ENCODE peak calls at places on chromosomes 5 and 9, in eight cellular contexts. T is A549; H is CD14-positive monocyte; L is ACHN; X is stimulated activated CD8-positive, alpha-beta memory T cell treated with anti-CD3 and anti-CD28 coated beads, Interleukin-2, amount 100 ng/mL, for 1 hour; Z is A172; G is NCI-H1105 treated with DMSO at 0.1 percent for 48 hours; U is NCI-H1417. Y is an unnamed sample.

GRCh38 chr5:91123291-91123690 is 259.8 kb downstream of the ARRDC3 start:
- DNase-seq in U (no peak), X (no peak), T (no peak), H (no peak), Z (no peak), G (no peak), L (no peak), Y (no peak)

GRCh38 chr5:64784451-64785025 is 15.8 kb downstream of the CWC27 start:
- DNase-seq in G (peak; percentile 53), Z (peak; percentile 65), X (peak; percentile 27), U (peak; percentile 2), H (peak; percentile 57), L (peak; percentile 68), T (peak; percentile 12), Y (peak; percentile 13)

GRCh38 chr5:32880781-32881180 is 169.7 kb downstream of the NPR3 start:
- DNase-seq in G (no peak), L (no peak), T (no peak), X (no peak), Z (no peak), U (no peak), H (no peak), Y (no peak)

GRCh38 chr9:131610231-131610761 is 65.0 kb downstream of the PRRT1B start:
- DNase-seq in X (no peak), G (no peak), T (no peak), U (no peak), L (no peak), Z (no peak), H (no peak), Y (no peak)

GRCh38 chr5:33340195-33340594 is 100.6 kb upstream of the TARS1 start:
- DNase-seq in U (no peak), T (no peak), L (no peak), H (no peak), G (no peak), Z (no peak), X (no peak), Y (no peak)

GRCh38 chr9:94767331-94768099 is 41.0 kb downstream of the AOPEP start:
- DNase-seq in X (no peak), H (no peak), L (no peak), T (no peak), G (no peak), Z (peak; percentile 57), U (no peak), Y (no peak)

GRCh38 chr5:145996135-145996534 is 59.8 kb downstream of the SH3RF2 start:
- DNase-seq in H (no peak), G (no peak), U (no peak), T (no peak), Z (no peak), L (no peak), X (no peak), Y (no peak)

GRCh38 chr5:58239731-58240130 is 220.2 kb downstream of the PLK2 start:
- DNase-seq in U (no peak), Z (peak; percentile 45), L (no peak), H (no peak), G (no peak), X (no peak), T (no peak), Y (no peak)

GRCh38 chr9:27395484-27395921 is 98.6 kb upstream of the EQTN start:
- DNase-seq in H (no peak), L (no peak), G (no peak), T (no peak), Z (no peak), X (no peak), U (no peak), Y (no peak)

GRCh38 chr5:42840279-42840678 is 28.6 kb upstream of the SELENOP start:
- DNase-seq in T (no peak), L (no peak), H (no peak), Z (peak; percentile 22), U (no peak), G (peak; percentile 32), X (no peak), Y (no peak)

GRCh38 chr5:138033275-138033808 is 463 bp upstream of the FAM13B start:
- DNase-seq in X (no peak), T (no peak), Z (peak; percentile 39), L (peak; percentile 17), U (peak; percentile 70), H (no peak), G (peak; percentile 41), Y (no peak)

GRCh38 chr5:80935811-80936385 is 24.3 kb upstream of the RASGRF2 start:
- DNase-seq in Z (no peak), H (no peak), X (no peak), L (peak; percentile 8), U (no peak), T (no peak), G (no peak), Y (no peak)

GRCh38 chr5:81787843-81788242 is 36.9 kb upstream of the SSBP2 start:
- DNase-seq in X (no peak), H (no peak), G (peak; percentile 77), L (no peak), T (no peak), Z (peak; percentile 16), U (peak; percentile 29), Y (no peak)

GRCh38 chr5:56316302-56316994 is 83.3 kb upstream of the ANKRD55 start:
- DNase-seq in X (no peak), G (no peak), T (no peak), Z (no peak), L (no peak), H (no peak), U (no peak), Y (no peak)

GRCh38 chr5:675111-675875 is 17.9 kb downstream of the TPPP start:
- DNase-seq in U (no peak), T (no peak), G (no peak), Z (no peak), H (no peak), L (no peak), X (no peak), Y (no peak)

GRCh38 chr9:100590481-100590880 is 12.6 kb downstream of the CAVIN4 start:
- DNase-seq in G (no peak), L (no peak), H (no peak), X (no peak), Z (peak; percentile 64), T (no peak), U (no peak), Y (no peak)